ENCODE peak calls at places on chromosomes 12 and 14, in four cellular contexts. C is tibial artery, S is OCI-LY7, D is suprapubic skin. F is an unnamed sample. For H3K9me3, the result is how much of the 10 kb centered on the place peaks cover.

GRCh38 chr14:24136684-24137528 is 912 bp downstream of the PSME1 start:
- DNase-seq in C (no peak), S (no peak), D (no peak), F (no peak)

GRCh38 chr12:47863467-47863866 is 41.3 kb downstream of the VDR start:
- DNase-seq in C (peak), S (no peak), D (no peak), F (no peak)

GRCh38 chr14:51774209-51774608 is 86.2 kb upstream of the GNG2 start:
- DNase-seq in C (no peak), S (no peak), D (no peak), F (no peak)

GRCh38 chr12:64039285-64039871 is 182.7 kb downstream of the KICS2 start:
- DNase-seq in C (no peak), S (no peak), D (no peak), F (no peak)

GRCh38 chr14:35292770-35293561 is 784 bp downstream of the PSMA6 start:
- DNase-seq in C (no peak), S (no peak), D (no peak), F (no peak)

GRCh38 chr14:68797180-68797670 is 4.4 kb upstream of the ZFP36L1 start:
- DNase-seq in C (no peak), S (no peak), D (peak), F (no peak)

GRCh38 chr14:52325126-52325525 is 11.0 kb downstream of the PTGER2 start:
- DNase-seq in C (no peak), S (peak), D (no peak), F (no peak)

GRCh38 chr12:131856366-131857097 is 28.3 kb downstream of the MMP17 start:
- DNase-seq in C (no peak), S (no peak), D (no peak), F (no peak)

GRCh38 chr14:67623114-67623513 is 3.4 kb downstream of the ARG2 start:
- DNase-seq in C (no peak), S (no peak), D (no peak), F (no peak)

GRCh38 chr12:15701721-15702156 is 87.4 kb downstream of the EPS8 start:
- DNase-seq in C (no peak), S (no peak), D (no peak), F (no peak)

DNA sequence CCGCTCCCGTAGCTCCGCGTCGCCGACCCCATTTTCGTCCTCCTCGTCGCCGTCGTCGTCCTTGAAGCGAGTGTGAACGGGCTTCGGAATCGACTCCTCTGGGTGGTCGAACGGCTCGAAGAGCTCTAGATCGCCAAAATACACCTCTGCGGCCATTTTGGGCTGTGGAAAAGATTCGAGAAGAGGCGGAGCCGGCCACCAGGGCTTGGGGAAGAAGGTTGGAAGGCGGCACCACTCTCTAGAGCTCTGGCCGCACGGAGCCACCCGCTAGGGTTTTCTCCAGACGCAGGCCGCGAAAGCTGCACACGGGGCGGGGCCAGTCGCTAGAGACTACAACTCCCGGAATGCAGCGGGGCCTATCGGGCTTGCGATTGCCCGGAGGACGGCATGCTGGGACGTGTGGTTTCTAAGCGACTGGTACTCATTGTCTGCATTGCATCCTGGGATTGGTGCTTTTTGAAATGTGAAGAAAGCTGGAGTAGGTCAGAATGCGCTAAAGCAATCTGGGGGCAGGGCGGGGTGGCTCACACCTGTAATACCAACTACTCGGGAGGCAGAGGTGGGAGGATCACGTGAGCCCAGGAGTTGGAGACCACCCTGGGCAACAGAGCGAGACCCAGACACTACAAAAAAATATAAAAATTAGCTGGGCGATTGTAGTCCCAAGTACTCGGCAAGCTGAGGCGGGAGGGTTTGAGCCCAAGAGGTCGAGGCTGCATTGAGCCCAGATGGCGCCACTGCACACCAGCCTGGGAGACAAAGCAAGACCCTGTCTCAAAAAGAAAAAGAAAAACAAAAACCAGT is at the start of gene ZCCHC8:
- DNase-seq in C (peak), S (peak), D (peak), F (peak)
- H3K9me3 ChIP-seq in C (under half), S (under half), D (under half), F (under half)

DNA sequence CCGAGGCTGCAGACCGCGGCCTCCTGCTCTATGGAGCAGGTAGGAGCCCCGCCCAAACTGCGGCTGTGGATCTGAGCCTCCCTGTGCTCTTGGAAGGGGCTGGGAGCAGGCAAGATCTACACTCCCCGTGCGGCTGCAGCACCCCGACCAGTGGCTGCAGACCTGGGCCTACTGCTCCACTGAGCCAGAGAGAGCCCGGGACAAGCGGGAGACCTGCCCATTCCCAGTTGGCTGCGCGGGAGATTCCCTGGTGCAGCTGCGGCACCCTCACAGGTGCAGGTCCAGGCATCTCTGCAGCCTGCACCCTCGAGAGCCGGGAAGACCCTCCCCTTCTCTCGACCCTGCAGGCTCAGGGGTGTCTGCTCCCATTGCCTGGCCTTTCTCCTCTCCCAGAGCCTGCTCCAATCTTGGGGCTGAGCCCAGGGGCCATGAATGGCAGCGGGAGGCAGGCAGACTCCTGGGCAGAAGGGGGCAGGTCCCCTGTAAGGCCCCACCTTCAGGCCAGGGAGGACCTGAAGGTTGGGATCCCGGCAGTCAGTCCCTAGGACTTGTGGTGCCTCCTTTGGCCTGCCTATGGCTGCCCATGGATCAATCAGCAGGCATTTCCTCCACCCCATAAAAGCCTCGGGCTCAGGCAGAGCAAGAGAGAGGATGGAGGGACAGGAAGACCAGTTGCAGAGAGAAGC is 8.8 kb upstream of the A2M start:
- DNase-seq in C (no peak), S (no peak), D (no peak), F (peak)
- H3K4me3 ChIP-seq in C (peak), S (no peak), D (peak), F (no peak)

DNA sequence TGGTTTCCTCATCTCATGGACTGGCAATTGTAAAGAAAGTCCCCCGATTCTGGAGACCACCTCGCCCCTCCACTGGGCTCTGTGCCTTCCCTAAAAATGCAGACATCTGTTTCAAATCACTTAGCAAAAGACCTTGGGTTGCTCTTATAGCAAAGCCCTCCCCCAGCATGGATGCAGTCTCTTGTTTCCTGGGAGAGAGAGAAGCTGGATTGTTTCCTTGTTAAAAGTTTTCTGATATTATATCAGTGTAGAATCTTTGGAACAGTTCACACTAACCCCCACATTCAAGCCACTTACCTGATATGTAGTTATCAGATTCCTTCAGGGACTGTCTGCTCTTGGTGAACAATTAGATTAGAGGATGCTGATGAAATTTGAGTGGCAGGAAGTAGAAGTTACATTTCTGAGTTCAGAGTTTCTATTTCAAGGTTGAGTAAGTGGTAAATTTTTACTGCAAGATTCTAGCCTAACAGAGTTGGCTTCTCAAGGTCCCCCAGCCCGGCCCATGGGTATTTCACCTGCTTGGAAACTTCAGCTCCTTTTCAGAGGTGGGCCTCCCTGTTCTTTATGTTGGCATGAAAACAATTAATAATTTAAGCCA is 56.4 kb downstream of the PLXNC1 start:
- DNase-seq in C (no peak), S (peak), D (no peak), F (no peak)
- H3K27ac ChIP-seq in C (no peak), S (peak), D (no peak), F (peak)

GRCh38 chr14:43043851-43044250 is 1437.2 kb downstream of the LRFN5 start:
- DNase-seq in C (no peak), S (no peak), D (no peak), F (no peak)
- H3K9me3 ChIP-seq in C (under half), S (under half), D (under half), F (under half)

DNA sequence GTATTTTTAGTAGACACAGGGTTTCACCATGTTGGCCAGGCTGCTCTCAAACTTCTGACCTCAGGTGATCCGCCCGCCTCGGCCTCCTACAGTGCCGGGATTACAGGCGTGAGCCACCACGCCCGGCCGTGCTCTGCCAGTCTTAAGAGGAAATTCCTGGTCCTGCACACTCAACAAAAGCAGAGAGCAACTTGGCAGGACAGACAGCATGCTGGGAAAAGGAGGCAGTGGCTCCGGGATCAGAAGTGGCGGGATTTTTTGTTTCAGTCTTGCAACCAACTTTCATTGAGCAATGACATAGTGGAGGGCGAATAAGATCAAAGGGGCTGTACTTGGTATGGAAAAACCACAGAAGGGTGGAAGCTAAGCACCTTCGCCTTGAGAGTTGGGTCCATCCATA is 2.1 kb downstream of the CKAP4 start:
- DNase-seq in C (peak), S (no peak), D (peak), F (peak)
- H3K4me3 ChIP-seq in C (peak), S (peak), D (peak), F (peak)